ENCODE peak calls at places on chromosomes 4 and X, in eight cellular contexts. X is cardiac fibroblast, T is psoas muscle, M is IMR-90, A is lower leg skin, Y is OCI-LY7, I is Caco-2, Z is A549. N is an unnamed sample.

GRCh38 chr4:173038192-173038896 is 130.3 kb upstream of the GALNT7 start:
- DNase-seq in M (no peak), A (no peak), X (no peak), I (no peak), Z (no peak), Y (no peak), T (no peak), N (no peak)

GRCh38 chr4:38821739-38822138 is 17.1 kb upstream of the TLR1 start:
- DNase-seq in T (no peak), I (no peak), Y (no peak), X (no peak), M (peak), A (no peak), Z (no peak), N (no peak)

GRCh38 chrX:110407910-110408545 is 49.4 kb downstream of the RTL9 start:
- DNase-seq in A (no peak), Y (peak), T (no peak), Z (peak), I (peak), M (peak), X (peak), N (peak)

GRCh38 chr4:137474711-137475301 is 57.5 kb downstream of the PCDH18 start:
- DNase-seq in X (peak), Y (no peak), I (no peak), T (no peak), Z (no peak), A (no peak), M (peak), N (peak)

GRCh38 chrX:9765737-9766098 is at the start of gene GPR143:
- DNase-seq in I (no peak), X (no peak), T (no peak), Z (no peak), M (no peak), A (no peak), Y (no peak), N (no peak)

GRCh38 chr4:128220286-128221235 is 67.1 kb downstream of the PGRMC2 start:
- DNase-seq in X (peak), Y (peak), Z (peak), I (no peak), M (peak), T (no peak), A (no peak), N (peak)

GRCh38 chr4:127400736-127401346 is 231.9 kb upstream of the INTU start:
- DNase-seq in I (peak), X (peak), Y (peak), M (peak), T (peak), Z (peak), A (no peak), N (peak)

GRCh38 chrX:148043456-148043855 is 62.3 kb downstream of the FMR1NB start:
- DNase-seq in M (peak), T (no peak), Y (no peak), I (no peak), Z (no peak), X (peak), A (no peak), N (no peak)

GRCh38 chr4:112517067-112517588 is 1.1 kb upstream of the NEUROG2 start:
- DNase-seq in T (no peak), Z (no peak), X (no peak), I (no peak), A (no peak), Y (peak), M (no peak), N (no peak)

GRCh38 chr4:100816646-100817045 is 298.8 kb upstream of the EMCN start:
- DNase-seq in M (no peak), Z (no peak), I (no peak), A (no peak), Y (no peak), X (no peak), T (no peak), N (no peak)

GRCh38 chr4:77579406-77580076 is 26.1 kb upstream of the CXCL13 start:
- DNase-seq in I (no peak), X (peak), T (no peak), M (peak), A (no peak), Y (no peak), Z (peak), N (peak)

GRCh38 chrX:152733261-152733975 is at the start of the genes CSAG1 and MAGEA12:
- DNase-seq in T (peak), I (no peak), Y (no peak), A (peak), Z (peak), M (no peak), X (no peak), N (no peak)

GRCh38 chr4:157204634-157205244 is 15.8 kb upstream of the GRIA2 start:
- DNase-seq in A (peak), Y (no peak), I (peak), T (no peak), Z (peak), X (peak), M (peak), N (peak)

GRCh38 chr4:52051213-52051614 is at the start of gene SPATA18:
- DNase-seq in I (peak), T (peak), M (no peak), X (peak), Z (peak), Y (no peak), A (peak), N (no peak)

GRCh38 chrX:138745215-138745614 is 33.7 kb upstream of the FGF13 start:
- DNase-seq in X (peak), Y (peak), T (no peak), M (peak), Z (peak), I (peak), A (no peak), N (peak)

GRCh38 chr4:176971576-176972105 is 178.9 kb upstream of the VEGFC start:
- DNase-seq in Y (no peak), A (no peak), M (no peak), I (no peak), Z (no peak), T (no peak), X (no peak), N (peak)

GRCh38 chr4:25663778-25664177 is 8.1 kb downstream of the SLC34A2 start:
- DNase-seq in M (no peak), I (no peak), Z (no peak), Y (no peak), T (no peak), A (no peak), X (no peak), N (no peak)

GRCh38 chr4:127505203-127505602 is 127.6 kb upstream of the INTU start:
- DNase-seq in M (peak), Y (no peak), I (no peak), X (peak), T (no peak), A (no peak), Z (no peak), N (peak)

GRCh38 chr4:172707622-172708021 is 461.0 kb upstream of the GALNT7 start:
- DNase-seq in I (no peak), Z (no peak), Y (no peak), A (no peak), T (no peak), M (no peak), X (no peak), N (no peak)

GRCh38 chr4:3444351-3445110 is 2.8 kb downstream of the HGFAC start:
- DNase-seq in T (peak), M (no peak), A (no peak), X (no peak), Z (no peak), I (no peak), Y (no peak), N (no peak)

GRCh38 chr4:172740434-172740833 is 428.2 kb upstream of the GALNT7 start:
- DNase-seq in I (no peak), X (no peak), Y (no peak), A (no peak), M (no peak), Z (no peak), T (no peak), N (no peak)

GRCh38 chr4:67909910-67910905 is 26.4 kb upstream of the TMPRSS11D start:
- DNase-seq in Z (peak), Y (peak), A (no peak), X (peak), M (peak), I (no peak), T (no peak), N (peak)

GRCh38 chrX:20663287-20663686 is 396.6 kb upstream of the RPS6KA3 start:
- DNase-seq in A (no peak), T (no peak), Y (no peak), M (no peak), X (no peak), Z (no peak), I (no peak), N (no peak)

GRCh38 chr4:173436149-173436579 is 37.2 kb upstream of the SCRG1 start:
- DNase-seq in X (peak), I (no peak), Y (no peak), T (no peak), M (peak), A (no peak), Z (no peak), N (peak)

GRCh38 chr4:166008510-166008909 is 135.5 kb downstream of the TLL1 start:
- DNase-seq in Y (no peak), T (no peak), X (no peak), M (no peak), Z (no peak), I (no peak), A (no peak), N (no peak)

GRCh38 chrX:38804481-38805293 is 3.4 kb downstream of the MID1IP1 start:
- DNase-seq in T (peak), Y (peak), X (peak), M (no peak), A (peak), I (peak), Z (peak), N (peak)

GRCh38 chrX:34521563-34521962 is 135.5 kb downstream of the TMEM47 start:
- DNase-seq in A (no peak), X (no peak), Z (peak), I (peak), T (no peak), Y (no peak), M (peak), N (peak)

GRCh38 chr4:117385531-117385930 is 300.2 kb upstream of the TRAM1L1 start:
- DNase-seq in Y (no peak), X (no peak), M (peak), A (no peak), T (no peak), Z (no peak), I (no peak), N (no peak)

GRCh38 chr4:125359960-125360628 is 45.3 kb downstream of the FAT4 start:
- DNase-seq in M (no peak), Z (no peak), A (no peak), I (no peak), Y (no peak), X (no peak), T (no peak), N (no peak)

DNA sequence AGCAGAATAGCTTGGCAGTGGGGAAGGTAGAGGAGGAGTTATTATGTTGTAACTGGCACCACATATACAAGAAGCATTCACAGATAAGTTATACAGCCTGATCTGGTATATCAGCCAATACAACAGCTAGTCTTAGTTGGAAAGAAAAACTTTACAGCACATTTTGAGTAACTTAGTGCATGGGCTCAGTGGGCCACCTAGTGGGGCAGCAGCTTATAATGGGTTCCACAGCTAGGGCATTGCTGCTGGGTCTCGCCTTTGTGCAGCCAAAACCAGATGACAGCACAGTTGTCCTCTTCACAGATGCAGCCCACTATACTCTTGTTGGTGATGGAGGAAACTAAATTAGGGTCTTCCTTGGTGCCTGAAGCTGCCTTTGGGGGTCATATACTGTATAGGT is 448.1 kb upstream of the RASGEF1B start:
- DNase-seq in T (no peak), I (peak), Y (no peak), M (no peak), Z (no peak), X (peak), A (no peak), N (no peak)
- TF ChIP-seq CTCF in T (no peak), I (no peak), Y (no peak), M (no peak), Z (no peak), X (no peak), A (no peak), N (no peak)

DNA sequence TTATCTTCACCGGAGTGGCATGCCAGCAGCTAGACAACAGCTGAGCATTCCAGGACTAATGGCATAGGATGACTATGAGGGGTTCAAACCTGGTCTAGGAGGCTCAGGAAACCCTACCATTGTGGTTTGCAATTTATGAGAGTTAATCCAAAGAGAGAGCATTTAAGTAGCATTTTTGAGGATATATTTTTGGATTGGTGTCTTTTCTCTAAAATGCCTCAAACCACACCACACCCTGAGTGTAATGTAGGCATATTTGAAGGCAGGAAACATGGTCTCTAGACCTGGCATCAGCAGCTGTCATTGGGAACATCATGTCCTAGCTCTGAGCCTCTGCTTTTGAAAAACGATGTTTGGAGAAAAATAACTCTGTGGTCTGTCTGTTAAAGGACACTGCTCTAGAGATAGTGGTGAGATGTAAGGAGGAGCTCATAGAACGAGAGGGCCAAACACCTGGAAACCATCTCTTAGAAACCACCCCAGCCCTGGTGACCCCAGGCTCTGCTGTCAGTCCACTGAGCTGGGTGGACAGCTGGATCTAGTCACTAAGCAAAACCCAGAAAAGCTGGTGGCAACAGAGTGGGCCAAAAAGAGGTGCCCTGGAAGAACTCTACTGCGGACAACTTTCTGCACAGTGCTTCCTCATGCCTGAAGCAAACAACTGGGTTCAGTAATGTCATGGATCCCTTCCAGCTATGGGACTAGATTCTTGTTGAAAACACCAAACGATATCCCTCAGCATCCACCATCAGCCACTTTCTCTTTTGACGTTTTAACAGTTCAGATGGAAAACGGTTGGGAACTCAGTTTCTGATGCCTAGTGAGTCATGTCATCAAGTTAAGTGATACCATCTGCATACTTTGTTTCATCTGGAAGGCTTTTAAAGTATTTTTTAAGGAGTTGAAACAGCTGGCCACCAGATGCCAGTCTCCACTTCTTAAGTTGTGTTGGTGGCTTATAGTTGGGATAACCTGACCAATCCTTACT is 100.2 kb upstream of the C1QTNF7 start:
- DNase-seq in M (peak), A (no peak), Z (no peak), X (peak), I (no peak), T (no peak), Y (no peak), N (peak)
- H3K4me3 ChIP-seq in M (no peak), A (no peak), Z (no peak), X (no peak), I (no peak), T (no peak), Y (no peak), N (no peak)

GRCh38 chr4:87420431-87420830 is 1.9 kb upstream of the NUDT9 start:
- DNase-seq in A (no peak), X (no peak), Z (no peak), M (no peak), Y (no peak), I (no peak), T (no peak), N (no peak)

GRCh38 chr4:87423313-87424031 is 1.1 kb downstream of the NUDT9 start:
- DNase-seq in A (no peak), M (no peak), Y (peak), Z (no peak), T (no peak), X (no peak), I (no peak), N (no peak)

GRCh38 chr4:87419578-87420249 is 2.7 kb upstream of the NUDT9 start:
- DNase-seq in X (no peak), I (peak), Z (peak), Y (no peak), T (no peak), M (no peak), A (no peak), N (no peak)

GRCh38 chr4:87425711-87426110 is 3.3 kb downstream of the NUDT9 start:
- DNase-seq in Z (no peak), M (no peak), X (no peak), Y (no peak), T (no peak), I (no peak), A (no peak), N (no peak)

DNA sequence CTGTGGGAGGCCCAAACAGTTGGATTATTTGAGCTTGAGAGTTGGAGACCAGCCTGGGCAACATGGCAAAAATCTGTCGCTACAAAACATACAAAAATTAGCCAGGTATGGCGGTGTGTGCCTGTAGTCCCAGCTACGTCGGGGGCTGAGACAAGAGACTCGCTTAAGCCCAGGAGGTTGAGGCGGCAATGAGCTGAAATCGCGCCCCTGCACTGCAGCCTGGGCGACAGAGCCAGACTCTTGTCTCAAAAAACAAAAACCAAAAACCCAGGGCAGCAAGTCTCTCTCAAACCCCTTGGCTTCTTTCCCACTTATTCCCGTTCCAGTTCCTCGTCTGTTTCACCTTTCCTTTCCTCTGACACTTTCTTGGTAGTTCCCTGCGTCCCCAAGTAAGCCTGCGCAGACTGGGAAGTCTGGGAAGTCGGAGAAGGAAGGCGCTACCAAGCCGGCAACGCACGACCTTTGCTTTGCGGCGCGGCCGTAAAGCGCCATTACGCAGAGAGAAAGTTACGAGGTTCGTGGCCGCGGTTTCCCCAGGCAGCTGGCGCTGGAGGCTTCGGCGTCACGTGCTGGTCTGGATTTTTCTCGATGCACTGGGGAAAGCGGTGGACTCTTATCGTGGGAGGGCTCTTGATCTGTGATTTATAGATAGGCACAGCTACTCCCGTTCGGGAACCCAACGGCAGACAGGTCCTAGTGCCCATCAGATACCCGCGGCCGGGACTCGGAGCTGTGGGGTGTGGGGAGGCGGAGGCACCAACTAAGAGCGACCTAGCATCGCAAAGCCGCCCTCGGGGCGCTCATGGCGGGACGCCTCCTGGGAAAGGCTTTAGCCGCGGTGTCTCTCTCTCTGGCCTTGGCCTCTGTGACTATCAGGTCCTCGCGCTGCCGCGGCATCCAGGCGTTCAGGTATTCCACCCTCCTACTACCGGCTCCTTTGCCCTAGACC is at the start of gene NUDT9:
- DNase-seq in A (peak), I (peak), X (peak), Z (peak), Y (peak), T (peak), M (peak), N (peak)
- TF ChIP-seq CTCF in A (no peak), I (no peak), X (peak), Z (no peak), Y (peak), T (no peak), M (no peak), N (no peak)

GRCh38 chrX:270848-271367 is 10.3 kb upstream of the PLCXD1 start:
- DNase-seq in M (no peak), A (peak), X (no peak), Y (no peak), Z (no peak), T (peak), I (no peak), N (no peak)

GRCh38 chrX:275967-276587 is 5.1 kb upstream of the PLCXD1 start:
- DNase-seq in Y (no peak), I (peak), M (peak), A (peak), T (peak), X (peak), Z (peak), N (peak)

GRCh38 chrX:274904-275475 is 6.2 kb upstream of the PLCXD1 start:
- DNase-seq in I (no peak), A (no peak), M (no peak), Z (no peak), X (peak), Y (no peak), T (peak), N (no peak)

GRCh38 chrX:276588-277171 is 4.5 kb upstream of the PLCXD1 start:
- DNase-seq in X (peak), A (peak), Z (peak), Y (no peak), I (peak), T (no peak), M (peak), N (peak)

GRCh38 chrX:275476-275966 is 5.7 kb upstream of the PLCXD1 start:
- DNase-seq in Z (no peak), I (no peak), A (no peak), Y (no peak), X (no peak), T (no peak), M (no peak), N (no peak)
- H3K4me3 ChIP-seq in Z (peak), I (peak), A (no peak), Y (peak), X (no peak), T (peak), M (no peak), N (no peak)

GRCh38 chr4:42048394-42048793 is 58.1 kb downstream of the SLC30A9 start:
- DNase-seq in A (no peak), T (no peak), I (no peak), X (peak), Z (peak), Y (no peak), M (peak), N (peak)

DNA sequence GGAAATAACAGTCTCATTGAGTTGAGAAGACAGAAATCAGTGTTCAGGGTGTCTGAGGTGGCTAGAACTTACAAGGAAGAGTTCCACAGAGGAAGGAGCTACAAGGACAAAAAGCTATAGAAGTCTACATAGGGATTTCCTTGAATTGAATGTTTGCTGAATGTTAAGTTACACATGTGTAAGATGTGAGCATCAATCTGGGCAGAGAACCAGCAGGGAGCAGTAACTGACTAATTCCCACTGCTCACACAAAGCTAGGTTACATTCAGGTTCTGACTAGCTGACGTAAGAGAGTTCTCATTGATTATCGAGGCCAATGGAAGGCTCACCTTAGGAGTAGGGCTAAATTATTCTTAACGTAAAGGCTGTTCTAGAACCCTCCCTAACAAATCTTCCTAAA is 60.5 kb downstream of the SLC30A9 start:
- DNase-seq in X (peak), Y (no peak), T (no peak), M (peak), Z (no peak), I (no peak), A (no peak), N (no peak)
- TF ChIP-seq CTCF in X (no peak), Y (no peak), T (no peak), M (no peak), Z (no peak), I (no peak), A (no peak), N (no peak)

GRCh38 chr4:83113429-83113786 is 1.1 kb downstream of the PLAC8 start:
- DNase-seq in Z (no peak), T (no peak), Y (no peak), M (no peak), A (no peak), X (no peak), I (no peak), N (no peak)
- H3K4me3 ChIP-seq in Z (no peak), T (no peak), Y (no peak), M (no peak), A (no peak), X (no peak), I (peak), N (no peak)

GRCh38 chr4:7462509-7462971 is 27.8 kb upstream of the PSAPL1 start:
- DNase-seq in A (no peak), X (peak), I (peak), T (no peak), Y (peak), M (peak), Z (peak), N (peak)
- TF ChIP-seq CTCF in A (no peak), X (no peak), I (peak), T (no peak), Y (no peak), M (peak), Z (peak), N (no peak)